ENCODE peak calls at places on chromosomes 4 and X, in nine cellular contexts. One of them, this sample, is unnamed.

GRCh38 chr4:141807073-141807472 is 170.7 kb downstream of the IL15 start:
- DNase-seq in cardiac fibroblast: no peak
- DNase-seq in aorta: no peak
- DNase-seq in hepatocyte: no peak
- DNase-seq in retinal pigment epithelial cell: no peak
- DNase-seq in H7: no peak
- DNase-seq in skeletal muscle cell: peak
- DNase-seq in A549: no peak
- DNase-seq in NB4: no peak
- DNase-seq in this sample: no peak

GRCh38 chr4:98661356-98662054 is 3.1 kb upstream of the TSPAN5 start:
- DNase-seq in H7: peak
- DNase-seq in hepatocyte: peak
- DNase-seq in A549: no peak
- DNase-seq in skeletal muscle cell: no peak
- DNase-seq in retinal pigment epithelial cell: no peak
- DNase-seq in cardiac fibroblast: no peak
- DNase-seq in NB4: no peak
- DNase-seq in aorta: no peak
- DNase-seq in this sample: no peak

GRCh38 chrX:102833136-102833535 is 103.9 kb upstream of the RAB40AL start:
- DNase-seq in cardiac fibroblast: peak
- DNase-seq in NB4: no peak
- DNase-seq in H7: no peak
- DNase-seq in skeletal muscle cell: no peak
- DNase-seq in aorta: no peak
- DNase-seq in retinal pigment epithelial cell: no peak
- DNase-seq in A549: no peak
- DNase-seq in hepatocyte: no peak
- DNase-seq in this sample: no peak

GRCh38 chr4:85821688-85822087 is 346.7 kb downstream of the ARHGAP24 start:
- DNase-seq in H7: no peak
- DNase-seq in aorta: no peak
- DNase-seq in cardiac fibroblast: no peak
- DNase-seq in A549: no peak
- DNase-seq in retinal pigment epithelial cell: no peak
- DNase-seq in hepatocyte: no peak
- DNase-seq in NB4: no peak
- DNase-seq in skeletal muscle cell: no peak
- DNase-seq in this sample: no peak

GRCh38 chrX:39729834-39730670 is 367.7 kb downstream of the BCOR start:
- DNase-seq in skeletal muscle cell: no peak
- DNase-seq in A549: no peak
- DNase-seq in cardiac fibroblast: no peak
- DNase-seq in hepatocyte: peak
- DNase-seq in retinal pigment epithelial cell: no peak
- DNase-seq in NB4: peak
- DNase-seq in H7: peak
- DNase-seq in aorta: peak
- DNase-seq in this sample: no peak

GRCh38 chr4:105666693-105667092 is 41.8 kb downstream of the INTS12 start:
- DNase-seq in A549: no peak
- DNase-seq in NB4: peak
- DNase-seq in cardiac fibroblast: peak
- DNase-seq in skeletal muscle cell: peak
- DNase-seq in hepatocyte: peak
- DNase-seq in aorta: no peak
- DNase-seq in H7: no peak
- DNase-seq in retinal pigment epithelial cell: peak
- DNase-seq in this sample: no peak

GRCh38 chr4:73763877-73764276 is 23.5 kb downstream of the CXCL8 start:
- DNase-seq in cardiac fibroblast: no peak
- DNase-seq in skeletal muscle cell: no peak
- DNase-seq in aorta: no peak
- DNase-seq in hepatocyte: no peak
- DNase-seq in H7: no peak
- DNase-seq in NB4: no peak
- DNase-seq in A549: no peak
- DNase-seq in retinal pigment epithelial cell: no peak
- DNase-seq in this sample: no peak

GRCh38 chr4:146637853-146638800 is 566 bp upstream of the POU4F2 start:
- DNase-seq in aorta: no peak
- DNase-seq in NB4: no peak
- DNase-seq in cardiac fibroblast: no peak
- DNase-seq in skeletal muscle cell: no peak
- DNase-seq in retinal pigment epithelial cell: no peak
- DNase-seq in hepatocyte: no peak
- DNase-seq in H7: peak
- DNase-seq in A549: no peak
- DNase-seq in this sample: no peak

GRCh38 chrX:47208108-47208507 is 10.4 kb upstream of the CDK16 start:
- DNase-seq in hepatocyte: no peak
- DNase-seq in A549: no peak
- DNase-seq in cardiac fibroblast: no peak
- DNase-seq in H7: no peak
- DNase-seq in aorta: peak
- DNase-seq in skeletal muscle cell: no peak
- DNase-seq in retinal pigment epithelial cell: no peak
- DNase-seq in NB4: no peak
- DNase-seq in this sample: no peak

GRCh38 chr4:79964020-79964714 is 108.9 kb downstream of the ANTXR2 start:
- DNase-seq in A549: no peak
- DNase-seq in cardiac fibroblast: no peak
- DNase-seq in H7: no peak
- DNase-seq in NB4: no peak
- DNase-seq in aorta: no peak
- DNase-seq in hepatocyte: no peak
- DNase-seq in skeletal muscle cell: peak
- DNase-seq in retinal pigment epithelial cell: no peak
- DNase-seq in this sample: no peak

GRCh38 chr4:46270986-46271596 is 118.8 kb downstream of the GABRA2 start:
- DNase-seq in NB4: peak
- DNase-seq in aorta: no peak
- DNase-seq in retinal pigment epithelial cell: no peak
- DNase-seq in A549: no peak
- DNase-seq in skeletal muscle cell: no peak
- DNase-seq in cardiac fibroblast: peak
- DNase-seq in H7: no peak
- DNase-seq in hepatocyte: peak
- DNase-seq in this sample: no peak

GRCh38 chr4:138259296-138259695 is 17.1 kb upstream of the SLC7A11 start:
- DNase-seq in retinal pigment epithelial cell: no peak
- DNase-seq in A549: no peak
- DNase-seq in cardiac fibroblast: no peak
- DNase-seq in NB4: no peak
- DNase-seq in skeletal muscle cell: no peak
- DNase-seq in H7: no peak
- DNase-seq in aorta: no peak
- DNase-seq in hepatocyte: no peak
- DNase-seq in this sample: no peak

GRCh38 chr4:164779811-164780216 is 25.9 kb downstream of the SMIM31 start:
- DNase-seq in aorta: no peak
- DNase-seq in cardiac fibroblast: peak
- DNase-seq in NB4: peak
- DNase-seq in retinal pigment epithelial cell: peak
- DNase-seq in A549: peak
- DNase-seq in skeletal muscle cell: peak
- DNase-seq in hepatocyte: peak
- DNase-seq in H7: peak
- DNase-seq in this sample: no peak

GRCh38 chr4:73872331-73873108 is 3.3 kb downstream of the CXCL1 start:
- DNase-seq in cardiac fibroblast: peak
- DNase-seq in NB4: peak
- DNase-seq in retinal pigment epithelial cell: no peak
- DNase-seq in skeletal muscle cell: no peak
- DNase-seq in A549: no peak
- DNase-seq in aorta: no peak
- DNase-seq in H7: no peak
- DNase-seq in hepatocyte: no peak
- DNase-seq in this sample: no peak

GRCh38 chrX:39477438-39478120 is 620.2 kb downstream of the BCOR start:
- DNase-seq in hepatocyte: peak
- DNase-seq in aorta: peak
- DNase-seq in H7: peak
- DNase-seq in NB4: peak
- DNase-seq in skeletal muscle cell: no peak
- DNase-seq in retinal pigment epithelial cell: peak
- DNase-seq in cardiac fibroblast: peak
- DNase-seq in A549: no peak
- DNase-seq in this sample: peak

GRCh38 chrX:98407526-98408049 is 1523.9 kb downstream of the RPA4 start:
- DNase-seq in hepatocyte: no peak
- DNase-seq in retinal pigment epithelial cell: no peak
- DNase-seq in H7: no peak
- DNase-seq in NB4: no peak
- DNase-seq in cardiac fibroblast: no peak
- DNase-seq in skeletal muscle cell: no peak
- DNase-seq in A549: no peak
- DNase-seq in aorta: no peak
- DNase-seq in this sample: no peak

DNA sequence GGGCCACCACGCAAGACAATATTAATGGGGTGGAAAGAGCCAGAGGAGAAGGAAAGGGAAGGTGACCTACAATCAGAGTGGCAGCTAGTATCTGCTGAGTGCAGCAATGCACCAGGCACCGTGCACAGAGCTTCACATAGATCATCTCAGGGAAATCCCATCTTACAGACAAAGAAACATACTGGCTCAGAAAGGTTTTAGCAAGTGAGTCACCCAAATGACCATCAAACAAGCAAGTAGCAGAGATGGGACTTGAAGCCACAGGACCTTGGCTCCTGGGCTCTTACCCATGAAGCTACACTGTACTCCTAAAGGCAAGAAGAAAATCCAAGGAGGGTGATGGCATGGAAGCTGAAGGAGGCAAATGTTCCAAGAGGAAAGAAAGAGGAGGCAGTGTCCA is 6.8 kb downstream of the ANXA5 start:
- DNase-seq in retinal pigment epithelial cell: no peak
- DNase-seq in hepatocyte: no peak
- DNase-seq in H7: no peak
- DNase-seq in cardiac fibroblast: no peak
- DNase-seq in skeletal muscle cell: no peak
- DNase-seq in aorta: no peak
- DNase-seq in NB4: no peak
- DNase-seq in A549: no peak
- DNase-seq in this sample: no peak
- H3K4me3 ChIP-seq in retinal pigment epithelial cell: peak
- H3K4me3 ChIP-seq in hepatocyte: no peak
- H3K4me3 ChIP-seq in H7: no peak
- H3K4me3 ChIP-seq in cardiac fibroblast: no peak
- H3K4me3 ChIP-seq in skeletal muscle cell: peak
- H3K4me3 ChIP-seq in aorta: no peak
- H3K4me3 ChIP-seq in NB4: no peak
- H3K4me3 ChIP-seq in A549: peak
- H3K4me3 ChIP-seq in this sample: no peak

GRCh38 chr4:76585270-76585669 is 150.2 kb downstream of the SHROOM3 start:
- DNase-seq in H7: peak
- DNase-seq in skeletal muscle cell: no peak
- DNase-seq in NB4: no peak
- DNase-seq in hepatocyte: no peak
- DNase-seq in cardiac fibroblast: peak
- DNase-seq in retinal pigment epithelial cell: peak
- DNase-seq in aorta: no peak
- DNase-seq in A549: no peak
- DNase-seq in this sample: no peak
- H3K4me3 ChIP-seq in H7: no peak
- H3K4me3 ChIP-seq in skeletal muscle cell: no peak
- H3K4me3 ChIP-seq in NB4: no peak
- H3K4me3 ChIP-seq in hepatocyte: no peak
- H3K4me3 ChIP-seq in cardiac fibroblast: no peak
- H3K4me3 ChIP-seq in retinal pigment epithelial cell: peak
- H3K4me3 ChIP-seq in aorta: peak
- H3K4me3 ChIP-seq in A549: peak
- H3K4me3 ChIP-seq in this sample: peak

DNA sequence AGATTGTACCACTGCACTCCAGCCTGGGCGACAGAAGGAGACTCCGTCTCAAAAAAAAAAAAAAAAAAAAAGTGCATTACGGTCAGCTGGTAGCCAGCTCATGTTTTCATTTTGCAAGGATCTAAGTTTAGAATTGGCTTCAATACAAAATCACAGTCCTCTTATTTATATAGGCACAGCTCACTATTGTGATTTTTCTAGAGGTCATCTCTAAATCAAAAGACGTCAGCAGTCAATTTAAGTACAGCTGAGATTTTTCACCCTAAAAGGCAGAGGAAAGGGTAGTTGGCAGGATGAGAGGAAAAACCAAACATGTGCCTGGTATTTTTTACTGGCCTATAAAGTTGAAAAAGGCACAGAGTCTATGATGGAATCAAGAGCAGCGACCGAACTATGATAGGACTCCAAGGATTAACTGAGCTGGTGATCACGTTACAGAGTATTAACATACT is 30.8 kb downstream of the ASB5 start:
- DNase-seq in aorta: no peak
- DNase-seq in cardiac fibroblast: peak
- DNase-seq in NB4: no peak
- DNase-seq in skeletal muscle cell: peak
- DNase-seq in hepatocyte: peak
- DNase-seq in retinal pigment epithelial cell: peak
- DNase-seq in A549: no peak
- DNase-seq in H7: no peak
- DNase-seq in this sample: no peak
- H3K4me3 ChIP-seq in aorta: no peak
- H3K4me3 ChIP-seq in cardiac fibroblast: no peak
- H3K4me3 ChIP-seq in NB4: no peak
- H3K4me3 ChIP-seq in skeletal muscle cell: no peak
- H3K4me3 ChIP-seq in hepatocyte: no peak
- H3K4me3 ChIP-seq in retinal pigment epithelial cell: no peak
- H3K4me3 ChIP-seq in A549: no peak
- H3K4me3 ChIP-seq in H7: no peak
- H3K4me3 ChIP-seq in this sample: no peak

GRCh38 chrX:115413246-115413878 is 123.8 kb downstream of the LUZP4 start:
- DNase-seq in hepatocyte: no peak
- DNase-seq in skeletal muscle cell: no peak
- DNase-seq in H7: no peak
- DNase-seq in retinal pigment epithelial cell: no peak
- DNase-seq in NB4: no peak
- DNase-seq in A549: no peak
- DNase-seq in aorta: no peak
- DNase-seq in cardiac fibroblast: no peak
- DNase-seq in this sample: no peak
- H3K4me3 ChIP-seq in hepatocyte: no peak
- H3K4me3 ChIP-seq in skeletal muscle cell: no peak
- H3K4me3 ChIP-seq in H7: no peak
- H3K4me3 ChIP-seq in retinal pigment epithelial cell: no peak
- H3K4me3 ChIP-seq in NB4: no peak
- H3K4me3 ChIP-seq in A549: no peak
- H3K4me3 ChIP-seq in aorta: no peak
- H3K4me3 ChIP-seq in cardiac fibroblast: no peak
- H3K4me3 ChIP-seq in this sample: no peak

DNA sequence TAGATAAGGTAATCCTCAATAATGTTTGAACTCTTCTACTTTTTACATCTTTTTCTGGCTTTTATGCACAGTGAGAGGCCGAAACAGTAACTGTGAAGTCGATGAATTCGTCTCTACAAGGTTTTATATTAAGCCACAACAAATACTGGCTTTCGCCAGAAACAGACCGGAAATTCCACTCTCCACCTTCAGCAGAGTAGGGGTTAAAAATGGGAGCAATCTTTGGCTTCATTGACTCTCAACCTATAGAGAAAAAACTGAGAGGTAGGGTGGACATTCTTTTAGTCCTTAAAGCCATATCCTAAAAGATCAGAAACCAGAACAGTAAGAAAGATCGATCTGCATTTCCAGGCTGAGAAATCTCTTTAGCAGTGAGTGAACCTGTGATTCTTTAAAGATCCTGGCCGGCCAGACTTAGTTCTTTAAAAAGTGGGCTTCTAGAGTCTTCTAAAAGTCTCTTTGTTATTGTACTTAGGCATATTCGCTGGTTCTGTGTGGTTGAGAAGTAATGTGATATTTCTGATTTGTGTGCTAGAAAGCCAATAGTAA is 1.9 kb downstream of the HSPA4L start:
- DNase-seq in H7: no peak
- DNase-seq in NB4: no peak
- DNase-seq in skeletal muscle cell: no peak
- DNase-seq in hepatocyte: no peak
- DNase-seq in A549: no peak
- DNase-seq in aorta: no peak
- DNase-seq in retinal pigment epithelial cell: no peak
- DNase-seq in cardiac fibroblast: no peak
- DNase-seq in this sample: no peak
- H3K4me3 ChIP-seq in H7: no peak
- H3K4me3 ChIP-seq in NB4: peak
- H3K4me3 ChIP-seq in skeletal muscle cell: peak
- H3K4me3 ChIP-seq in hepatocyte: no peak
- H3K4me3 ChIP-seq in A549: peak
- H3K4me3 ChIP-seq in aorta: peak
- H3K4me3 ChIP-seq in retinal pigment epithelial cell: peak
- H3K4me3 ChIP-seq in cardiac fibroblast: no peak
- H3K4me3 ChIP-seq in this sample: no peak